ENCODE peak calls at places on chromosomes 13 and 19, in five cellular contexts. X, B, F, H and C are unnamed samples.

GRCh38 chr13:111046590-111047141 is 68.4 kb upstream of the ARHGEF7 start:
- DNase-seq in X (peak), B (peak), F (peak), H (no peak), C (no peak)

GRCh38 chr19:16497837-16498236 is 1.6 kb downstream of the C19orf44 start:
- DNase-seq in X (no peak), B (no peak), F (no peak), H (no peak), C (no peak)

GRCh38 chr19:13262450-13262849 is 112.2 kb downstream of the IER2 start:
- DNase-seq in X (peak), B (no peak), F (no peak), H (no peak), C (peak)

GRCh38 chr13:96130818-96131217 is 40.9 kb downstream of the HS6ST3 start:
- DNase-seq in X (no peak), B (no peak), F (no peak), H (no peak), C (no peak)

GRCh38 chr13:50845211-50845610 is 1.7 kb upstream of the DLEU7 start:
- DNase-seq in X (no peak), B (no peak), F (no peak), H (no peak), C (no peak)

GRCh38 chr19:18850560-18851375 is 19.0 kb downstream of the UPF1 start:
- DNase-seq in X (no peak), B (no peak), F (no peak), H (no peak), C (no peak)

GRCh38 chr13:29182216-29182615 is 362.1 kb downstream of the MTUS2 start:
- DNase-seq in X (no peak), B (no peak), F (no peak), H (no peak), C (no peak)

GRCh38 chr13:97030705-97031452 is 36.6 kb upstream of the OXGR1 start:
- DNase-seq in X (peak), B (no peak), F (peak), H (no peak), C (peak)

GRCh38 chr13:91482427-91482826 is 84.0 kb downstream of the GPC5 start:
- DNase-seq in X (peak), B (no peak), F (no peak), H (no peak), C (no peak)

GRCh38 chr13:73216381-73216831 is 157.6 kb downstream of the KLF5 start:
- DNase-seq in X (no peak), B (no peak), F (no peak), H (no peak), C (no peak)

GRCh38 chr19:18417250-18418033 is 1.8 kb upstream of the SSBP4 start:
- DNase-seq in X (peak), B (peak), F (no peak), H (no peak), C (no peak)

GRCh38 chr13:64855506-64855905 is 2374.6 kb downstream of the PCDH9 start:
- DNase-seq in X (peak), B (no peak), F (no peak), H (no peak), C (no peak)

GRCh38 chr19:38304352-38304865 is 358 bp downstream of the C19orf33 start:
- DNase-seq in X (no peak), B (no peak), F (no peak), H (no peak), C (no peak)

GRCh38 chr19:45999653-46000121 is 4.4 kb downstream of the CCDC61 start:
- DNase-seq in X (no peak), B (peak), F (no peak), H (no peak), C (no peak)

GRCh38 chr13:44620057-44620456 is 43.9 kb upstream of the TSC22D1 start:
- DNase-seq in X (peak), B (no peak), F (no peak), H (no peak), C (peak)

GRCh38 chr19:13195678-13196077 is 45.5 kb downstream of the IER2 start:
- DNase-seq in X (no peak), B (no peak), F (no peak), H (peak), C (no peak)

GRCh38 chr13:105627270-105627669 is 908.2 kb downstream of the EFNB2 start:
- DNase-seq in X (peak), B (no peak), F (no peak), H (no peak), C (no peak)

GRCh38 chr13:107730835-107731234 is 484.5 kb downstream of the LIG4 start:
- DNase-seq in X (peak), B (no peak), F (peak), H (no peak), C (no peak)

GRCh38 chr19:388691-389090 is 20.3 kb downstream of the C2CD4C start:
- DNase-seq in X (no peak), B (no peak), F (no peak), H (no peak), C (no peak)

GRCh38 chr13:30895773-30896172 is 10.3 kb upstream of the MEDAG start:
- DNase-seq in X (peak), B (peak), F (peak), H (no peak), C (no peak)

GRCh38 chr13:42899266-42899665 is 92.8 kb downstream of the EPSTI1 start:
- DNase-seq in X (no peak), B (no peak), F (no peak), H (no peak), C (no peak)

GRCh38 chr19:46022431-46023310 is at the start of gene PGLYRP1:
- DNase-seq in X (no peak), B (no peak), F (no peak), H (no peak), C (no peak)

GRCh38 chr13:113599396-113599795 is 14.8 kb downstream of the TFDP1 start:
- DNase-seq in X (no peak), B (no peak), F (no peak), H (no peak), C (no peak)

GRCh38 chr13:21917046-21918010 is 246.5 kb downstream of the FGF9 start:
- DNase-seq in X (no peak), B (no peak), F (no peak), H (no peak), C (no peak)

GRCh38 chr13:20990910-20991525 is 70.4 kb downstream of the LATS2 start:
- DNase-seq in X (no peak), B (no peak), F (no peak), H (no peak), C (no peak)

GRCh38 chr19:33175886-33176669 is 18.1 kb upstream of the LRP3 start:
- DNase-seq in X (no peak), B (no peak), F (no peak), H (no peak), C (no peak)

DNA sequence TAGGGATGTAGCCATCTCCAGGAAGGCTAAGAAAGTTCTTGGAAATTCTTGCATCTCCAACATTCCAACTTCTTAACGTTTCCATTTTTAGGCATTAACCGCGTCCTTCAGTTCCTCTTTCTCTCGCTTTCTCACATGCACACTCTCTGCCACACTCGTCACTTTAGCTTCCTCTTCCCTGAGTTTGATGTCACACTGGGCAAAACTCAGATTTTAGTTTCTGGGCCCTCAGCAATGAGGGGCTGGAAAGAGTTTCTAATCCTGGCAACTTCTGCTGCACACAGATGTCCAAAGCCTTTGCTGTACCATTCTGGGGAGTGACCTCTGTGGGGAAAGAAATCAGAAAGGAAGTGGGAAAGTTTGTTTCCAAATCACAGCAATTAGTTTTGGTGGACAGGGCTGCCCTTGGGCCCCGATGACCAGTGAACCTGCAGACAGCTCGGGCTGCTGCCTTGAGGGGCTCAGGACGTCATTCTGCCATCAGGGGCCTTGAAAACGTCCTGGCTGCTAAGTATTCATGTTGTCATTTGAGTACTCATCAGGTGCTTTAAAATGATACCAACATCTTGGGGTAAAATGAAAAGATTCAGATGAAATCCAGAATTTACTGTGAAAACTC is 89.3 kb downstream of the KL start:
- DNase-seq in X (no peak), B (no peak), F (no peak), H (no peak), C (no peak)
- H3K27ac ChIP-seq in X (no peak), B (no peak), F (no peak), H (peak), C (no peak)

GRCh38 chr19:55117063-55117635 is 288 bp downstream of the PPP1R12C start:
- DNase-seq in X (no peak), B (peak), F (no peak), H (no peak), C (no peak)

GRCh38 chr19:55114566-55115145 is 2.8 kb downstream of the PPP1R12C start:
- DNase-seq in X (no peak), B (no peak), F (no peak), H (no peak), C (no peak)

GRCh38 chr19:55115446-55116065 is 1.9 kb downstream of the PPP1R12C start:
- DNase-seq in X (peak), B (no peak), F (no peak), H (no peak), C (no peak)

GRCh38 chr19:55117636-55118391 is at the start of gene PPP1R12C:
- DNase-seq in X (peak), B (peak), F (peak), H (peak), C (peak)

DNA sequence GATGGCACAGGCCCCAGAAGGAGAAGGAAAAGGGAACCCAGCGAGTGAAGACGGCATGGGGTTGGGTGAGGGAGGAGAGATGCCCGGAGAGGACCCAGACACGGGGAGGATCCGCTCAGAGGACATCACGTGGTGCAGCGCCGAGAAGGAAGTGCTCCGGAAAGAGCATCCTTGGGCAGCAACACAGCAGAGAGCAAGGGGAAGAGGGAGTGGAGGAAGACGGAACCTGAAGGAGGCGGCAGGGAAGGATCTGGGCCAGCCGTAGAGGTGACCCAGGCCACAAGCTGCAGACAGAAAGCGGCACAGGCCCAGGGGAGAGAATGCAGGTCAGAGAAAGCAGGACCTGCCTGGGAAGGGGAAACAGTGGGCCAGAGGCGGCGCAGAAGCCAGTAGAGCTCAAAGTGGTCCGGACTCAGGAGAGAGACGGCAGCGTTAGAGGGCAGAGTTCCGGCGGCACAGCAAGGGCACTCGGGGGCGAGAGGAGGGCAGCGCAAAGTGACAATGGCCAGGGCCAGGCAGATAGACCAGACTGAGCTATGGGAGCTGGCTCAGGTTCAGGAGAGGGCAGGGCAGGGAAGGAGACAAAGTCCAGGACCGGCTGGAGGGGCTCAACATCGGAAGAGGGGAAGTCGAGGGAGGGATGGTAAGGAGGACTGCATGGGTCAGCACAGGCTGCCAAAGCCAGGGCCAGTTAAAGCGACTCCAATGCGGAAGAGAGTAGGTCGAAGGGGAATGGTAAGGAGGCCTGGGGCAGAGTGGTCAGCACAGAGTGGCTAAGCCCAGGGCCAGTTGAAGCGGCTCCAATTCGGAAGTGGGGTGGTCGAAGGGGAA is 990 bp downstream of the PPP1R12C start:
- DNase-seq in X (peak), B (peak), F (no peak), H (peak), C (peak)
- TF ChIP-seq CTCF in X (no peak), B (no peak), F (no peak), H (no peak), C (no peak)

GRCh38 chr13:100112186-100112838 is 23.4 kb downstream of the PCCA start:
- DNase-seq in X (no peak), B (no peak), F (no peak), H (no peak), C (no peak)
- H3K27ac ChIP-seq in X (no peak), B (no peak), F (no peak), H (no peak), C (no peak)

GRCh38 chr19:11534538-11534937 is 4.1 kb upstream of the CNN1 start:
- DNase-seq in X (no peak), B (no peak), F (no peak), H (no peak), C (no peak)

GRCh38 chr19:11535792-11536595 is 2.7 kb upstream of the CNN1 start:
- DNase-seq in X (peak), B (peak), F (peak), H (peak), C (peak)

GRCh38 chr19:11528551-11529341 is at the start of gene ECSIT:
- DNase-seq in X (peak), B (peak), F (peak), H (peak), C (peak)

GRCh38 chr19:11530432-11530831 is 1.5 kb upstream of the ECSIT start:
- DNase-seq in X (peak), B (peak), F (peak), H (peak), C (peak)
- TF ChIP-seq CTCF in X (peak), B (peak), F (peak), H (no peak), C (peak)

GRCh38 chr19:1828279-1829238 is 16.5 kb upstream of the ATP8B3 start:
- DNase-seq in X (no peak), B (no peak), F (no peak), H (no peak), C (no peak)
- H3K27ac ChIP-seq in X (no peak), B (no peak), F (no peak), H (no peak), C (no peak)

GRCh38 chr19:8307400-8307964 is 676 bp downstream of the CD320 start:
- DNase-seq in X (no peak), B (peak), F (no peak), H (peak), C (no peak)

GRCh38 chr19:8304841-8305621 is 3.1 kb downstream of the CD320 start:
- DNase-seq in X (no peak), B (no peak), F (no peak), H (peak), C (no peak)

GRCh38 chr19:8307965-8308866 is at the start of gene CD320:
- DNase-seq in X (peak), B (peak), F (peak), H (peak), C (peak)

GRCh38 chr19:8306235-8307054 is 1.7 kb downstream of the CD320 start:
- DNase-seq in X (no peak), B (peak), F (no peak), H (peak), C (no peak)

GRCh38 chr19:8305798-8306197 is 2.4 kb downstream of the CD320 start:
- DNase-seq in X (no peak), B (no peak), F (no peak), H (no peak), C (no peak)
- TF ChIP-seq CTCF in X (no peak), B (no peak), F (no peak), H (no peak), C (no peak)

GRCh38 chr19:41551212-41551610 is 24.8 kb upstream of the CEACAM21 start:
- DNase-seq in X (no peak), B (no peak), F (no peak), H (no peak), C (no peak)
- H3K27ac ChIP-seq in X (no peak), B (no peak), F (no peak), H (peak), C (no peak)

GRCh38 chr19:29590278-29590677 is 15.8 kb upstream of the POP4 start:
- DNase-seq in X (no peak), B (no peak), F (no peak), H (no peak), C (no peak)
- TF ChIP-seq CTCF in X (peak), B (no peak), F (no peak), H (no peak), C (no peak)